ENCODE peak calls at places on chromosome X, in seven cellular contexts. One of them, this sample, is unnamed.

GRCh38 chrX:2732076-2732475 is 19.8 kb upstream of the XG start:
- DNase-seq in ovary: no peak
- DNase-seq in body of pancreas: no peak
- DNase-seq in fibroblast of lung: no peak
- DNase-seq in psoas muscle: no peak
- DNase-seq in CD4-positive, CD25-positive, alpha-beta regulatory T cell: no peak
- DNase-seq in OCI-LY7: no peak
- DNase-seq in this sample: no peak

GRCh38 chrX:70062961-70063550 is 799 bp downstream of the OTUD6A start:
- DNase-seq in psoas muscle: no peak
- DNase-seq in body of pancreas: no peak
- DNase-seq in CD4-positive, CD25-positive, alpha-beta regulatory T cell: no peak
- DNase-seq in OCI-LY7: no peak
- DNase-seq in ovary: no peak
- DNase-seq in fibroblast of lung: no peak
- DNase-seq in this sample: no peak

GRCh38 chrX:39406799-39407198 is 605.5 kb downstream of the MID1IP1 start:
- DNase-seq in ovary: no peak
- DNase-seq in fibroblast of lung: no peak
- DNase-seq in CD4-positive, CD25-positive, alpha-beta regulatory T cell: no peak
- DNase-seq in OCI-LY7: no peak
- DNase-seq in psoas muscle: no peak
- DNase-seq in body of pancreas: no peak
- DNase-seq in this sample: no peak

GRCh38 chrX:34918856-34919255 is 23.7 kb upstream of the FAM47B start:
- DNase-seq in body of pancreas: peak; percentile 4
- DNase-seq in psoas muscle: no peak
- DNase-seq in OCI-LY7: no peak
- DNase-seq in CD4-positive, CD25-positive, alpha-beta regulatory T cell: no peak
- DNase-seq in fibroblast of lung: peak; percentile 69
- DNase-seq in ovary: no peak
- DNase-seq in this sample: peak; percentile 53

GRCh38 chrX:33106737-33107136 is 104.6 kb downstream of the DMD start:
- DNase-seq in fibroblast of lung: no peak
- DNase-seq in CD4-positive, CD25-positive, alpha-beta regulatory T cell: no peak
- DNase-seq in psoas muscle: no peak
- DNase-seq in ovary: no peak
- DNase-seq in body of pancreas: no peak
- DNase-seq in OCI-LY7: peak; percentile 22
- DNase-seq in this sample: no peak

GRCh38 chrX:119899125-119899524 is 3.4 kb downstream of the AKAP14 start:
- DNase-seq in OCI-LY7: no peak
- DNase-seq in fibroblast of lung: no peak
- DNase-seq in CD4-positive, CD25-positive, alpha-beta regulatory T cell: no peak
- DNase-seq in ovary: no peak
- DNase-seq in psoas muscle: no peak
- DNase-seq in body of pancreas: peak; percentile 3
- DNase-seq in this sample: no peak

GRCh38 chrX:41822917-41823316 is 98.9 kb downstream of the GPR82 start:
- DNase-seq in CD4-positive, CD25-positive, alpha-beta regulatory T cell: no peak
- DNase-seq in body of pancreas: no peak
- DNase-seq in ovary: no peak
- DNase-seq in OCI-LY7: no peak
- DNase-seq in psoas muscle: no peak
- DNase-seq in fibroblast of lung: no peak
- DNase-seq in this sample: peak; percentile 47

GRCh38 chrX:109448539-109448938 is 33.3 kb downstream of the GUCY2F start:
- DNase-seq in body of pancreas: no peak
- DNase-seq in OCI-LY7: no peak
- DNase-seq in fibroblast of lung: no peak
- DNase-seq in ovary: no peak
- DNase-seq in psoas muscle: no peak
- DNase-seq in CD4-positive, CD25-positive, alpha-beta regulatory T cell: no peak
- DNase-seq in this sample: no peak

GRCh38 chrX:71650333-71650969 is 16.9 kb upstream of the LOC101059915 start:
- DNase-seq in psoas muscle: no peak
- DNase-seq in fibroblast of lung: no peak
- DNase-seq in CD4-positive, CD25-positive, alpha-beta regulatory T cell: peak; percentile 26
- DNase-seq in body of pancreas: no peak
- DNase-seq in ovary: no peak
- DNase-seq in OCI-LY7: peak; percentile 62
- DNase-seq in this sample: no peak

GRCh38 chrX:129769467-129770154 is 10.1 kb upstream of the SASH3 start:
- DNase-seq in body of pancreas: peak; percentile 23
- DNase-seq in OCI-LY7: peak; percentile 96
- DNase-seq in psoas muscle: peak; percentile 46
- DNase-seq in CD4-positive, CD25-positive, alpha-beta regulatory T cell: peak; percentile 83
- DNase-seq in fibroblast of lung: no peak
- DNase-seq in ovary: no peak
- DNase-seq in this sample: no peak

GRCh38 chrX:139844163-139844562 is 88.7 kb downstream of the ATP11C start:
- DNase-seq in CD4-positive, CD25-positive, alpha-beta regulatory T cell: no peak
- DNase-seq in fibroblast of lung: no peak
- DNase-seq in ovary: no peak
- DNase-seq in psoas muscle: no peak
- DNase-seq in body of pancreas: no peak
- DNase-seq in OCI-LY7: peak; percentile 3
- DNase-seq in this sample: no peak

GRCh38 chrX:128807367-128807766 is 715.9 kb downstream of the SMARCA1 start:
- DNase-seq in OCI-LY7: peak; percentile 40
- DNase-seq in psoas muscle: no peak
- DNase-seq in CD4-positive, CD25-positive, alpha-beta regulatory T cell: peak; percentile 10
- DNase-seq in body of pancreas: peak; percentile 66
- DNase-seq in ovary: no peak
- DNase-seq in fibroblast of lung: no peak
- DNase-seq in this sample: no peak

GRCh38 chrX:119237526-119238035 is 1.5 kb downstream of the PGRMC1 start:
- DNase-seq in ovary: no peak
- DNase-seq in psoas muscle: no peak
- DNase-seq in OCI-LY7: no peak
- DNase-seq in fibroblast of lung: peak; percentile 1
- DNase-seq in CD4-positive, CD25-positive, alpha-beta regulatory T cell: no peak
- DNase-seq in body of pancreas: no peak
- DNase-seq in this sample: no peak

GRCh38 chrX:69388526-69388925 is 115.6 kb upstream of the NALF2 start:
- DNase-seq in CD4-positive, CD25-positive, alpha-beta regulatory T cell: no peak
- DNase-seq in fibroblast of lung: no peak
- DNase-seq in body of pancreas: peak; percentile 2
- DNase-seq in OCI-LY7: no peak
- DNase-seq in ovary: no peak
- DNase-seq in psoas muscle: peak; percentile 44
- DNase-seq in this sample: no peak

GRCh38 chrX:54721424-54721823 is 76.6 kb downstream of the ITIH6 start:
- DNase-seq in fibroblast of lung: no peak
- DNase-seq in ovary: no peak
- DNase-seq in CD4-positive, CD25-positive, alpha-beta regulatory T cell: no peak
- DNase-seq in body of pancreas: no peak
- DNase-seq in OCI-LY7: no peak
- DNase-seq in psoas muscle: no peak
- DNase-seq in this sample: no peak

GRCh38 chrX:38006283-38006682 is at the start of gene SYTL5:
- DNase-seq in OCI-LY7: no peak
- DNase-seq in ovary: no peak
- DNase-seq in fibroblast of lung: no peak
- DNase-seq in body of pancreas: peak; percentile 9
- DNase-seq in CD4-positive, CD25-positive, alpha-beta regulatory T cell: no peak
- DNase-seq in psoas muscle: no peak
- DNase-seq in this sample: peak; percentile 53

GRCh38 chrX:11667286-11667685 is 1.6 kb upstream of the ARHGAP6 start:
- DNase-seq in fibroblast of lung: no peak
- DNase-seq in OCI-LY7: no peak
- DNase-seq in body of pancreas: no peak
- DNase-seq in ovary: no peak
- DNase-seq in CD4-positive, CD25-positive, alpha-beta regulatory T cell: no peak
- DNase-seq in psoas muscle: no peak
- DNase-seq in this sample: no peak

GRCh38 chrX:41468647-41469323 is 21.6 kb downstream of the NYX start:
- DNase-seq in body of pancreas: no peak
- DNase-seq in ovary: no peak
- DNase-seq in CD4-positive, CD25-positive, alpha-beta regulatory T cell: no peak
- DNase-seq in psoas muscle: peak; percentile 63
- DNase-seq in fibroblast of lung: peak; percentile 87
- DNase-seq in OCI-LY7: no peak
- DNase-seq in this sample: no peak

GRCh38 chrX:103919336-103919682 is 43.1 kb upstream of the TMSB15B start:
- DNase-seq in ovary: no peak
- DNase-seq in fibroblast of lung: peak; percentile 42
- DNase-seq in body of pancreas: peak; percentile 2
- DNase-seq in CD4-positive, CD25-positive, alpha-beta regulatory T cell: no peak
- DNase-seq in OCI-LY7: peak; percentile 73
- DNase-seq in psoas muscle: no peak
- DNase-seq in this sample: no peak

GRCh38 chrX:65196758-65197371 is 220.6 kb upstream of the ZC4H2 start:
- DNase-seq in OCI-LY7: peak; percentile 64
- DNase-seq in psoas muscle: no peak
- DNase-seq in fibroblast of lung: no peak
- DNase-seq in ovary: no peak
- DNase-seq in CD4-positive, CD25-positive, alpha-beta regulatory T cell: no peak
- DNase-seq in body of pancreas: peak; percentile 36
- DNase-seq in this sample: peak; percentile 84

GRCh38 chrX:23980063-23980462 is 46.9 kb downstream of the KLHL15 start:
- DNase-seq in body of pancreas: no peak
- DNase-seq in OCI-LY7: no peak
- DNase-seq in psoas muscle: no peak
- DNase-seq in CD4-positive, CD25-positive, alpha-beta regulatory T cell: no peak
- DNase-seq in ovary: no peak
- DNase-seq in fibroblast of lung: no peak
- DNase-seq in this sample: peak; percentile 28

GRCh38 chrX:148380614-148381561 is 119.5 kb upstream of the AFF2 start:
- DNase-seq in OCI-LY7: peak; percentile 65
- DNase-seq in ovary: no peak
- DNase-seq in body of pancreas: peak; percentile 3
- DNase-seq in psoas muscle: no peak
- DNase-seq in CD4-positive, CD25-positive, alpha-beta regulatory T cell: peak; percentile 30
- DNase-seq in fibroblast of lung: no peak
- DNase-seq in this sample: no peak

DNA sequence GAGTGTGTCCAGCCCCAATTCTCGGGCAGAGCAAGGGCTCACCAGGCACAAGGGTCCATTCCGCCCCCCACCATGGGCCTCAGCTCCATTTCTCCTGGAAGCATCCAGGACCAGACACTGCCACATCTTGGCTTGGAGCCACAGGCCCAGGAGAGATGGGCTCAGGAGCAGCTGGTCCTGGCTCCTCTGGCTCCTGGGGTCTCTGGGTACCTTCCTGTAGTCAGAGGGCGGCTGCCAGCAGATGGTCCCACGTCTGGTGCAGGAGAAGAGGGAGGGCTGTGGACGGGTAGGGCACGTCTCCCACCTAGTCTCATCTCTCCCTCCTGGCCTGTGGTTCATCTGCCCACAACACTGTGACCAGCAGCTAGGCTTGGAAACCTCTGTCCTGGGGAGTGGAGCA is 8.0 kb downstream of the ATP2B3 start:
- DNase-seq in psoas muscle: no peak
- DNase-seq in body of pancreas: no peak
- DNase-seq in OCI-LY7: no peak
- DNase-seq in CD4-positive, CD25-positive, alpha-beta regulatory T cell: no peak
- DNase-seq in ovary: no peak
- DNase-seq in fibroblast of lung: no peak
- DNase-seq in this sample: no peak
- H3K9me3 ChIP-seq in psoas muscle: no peaks in the 10 kb centered on the region
- H3K9me3 ChIP-seq in body of pancreas: no peaks in the 10 kb centered on the region
- H3K9me3 ChIP-seq in OCI-LY7: no peaks in the 10 kb centered on the region
- H3K9me3 ChIP-seq in CD4-positive, CD25-positive, alpha-beta regulatory T cell: no peaks in the 10 kb centered on the region
- H3K9me3 ChIP-seq in ovary: no peaks in the 10 kb centered on the region
- H3K9me3 ChIP-seq in fibroblast of lung: no peaks in the 10 kb centered on the region
- H3K9me3 ChIP-seq in this sample: no peaks in the 10 kb centered on the region

DNA sequence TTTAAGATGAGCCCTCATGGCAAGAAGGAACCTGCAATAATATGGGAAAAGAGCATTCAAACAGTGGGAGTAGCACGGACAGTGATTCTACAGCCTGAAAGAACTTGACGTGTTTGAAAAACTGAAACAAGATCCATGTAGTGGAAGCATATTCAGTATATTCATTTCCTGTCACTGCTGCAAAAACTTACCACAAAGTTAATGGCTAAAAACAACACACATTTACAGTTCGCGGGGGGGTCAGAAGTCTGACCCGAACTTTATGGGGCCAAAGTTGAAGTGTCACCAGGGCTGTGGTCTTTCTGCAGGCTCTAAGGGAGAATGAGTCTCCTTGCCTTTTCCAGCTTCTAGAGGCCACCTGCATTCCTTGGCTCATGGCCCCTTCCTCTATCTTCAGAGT is 52.6 kb upstream of the ARX start:
- DNase-seq in psoas muscle: no peak
- DNase-seq in CD4-positive, CD25-positive, alpha-beta regulatory T cell: no peak
- DNase-seq in body of pancreas: no peak
- DNase-seq in fibroblast of lung: no peak
- DNase-seq in OCI-LY7: no peak
- DNase-seq in ovary: no peak
- DNase-seq in this sample: no peak
- H3K4me3 ChIP-seq in psoas muscle: no peak overlapping the region
- H3K4me3 ChIP-seq in CD4-positive, CD25-positive, alpha-beta regulatory T cell: peak overlapping the region; percentile 64
- H3K4me3 ChIP-seq in body of pancreas: no peak overlapping the region
- H3K4me3 ChIP-seq in fibroblast of lung: no peak overlapping the region
- H3K4me3 ChIP-seq in OCI-LY7: no peak overlapping the region
- H3K4me3 ChIP-seq in ovary: no peak overlapping the region
- H3K4me3 ChIP-seq in this sample: no peak overlapping the region

DNA sequence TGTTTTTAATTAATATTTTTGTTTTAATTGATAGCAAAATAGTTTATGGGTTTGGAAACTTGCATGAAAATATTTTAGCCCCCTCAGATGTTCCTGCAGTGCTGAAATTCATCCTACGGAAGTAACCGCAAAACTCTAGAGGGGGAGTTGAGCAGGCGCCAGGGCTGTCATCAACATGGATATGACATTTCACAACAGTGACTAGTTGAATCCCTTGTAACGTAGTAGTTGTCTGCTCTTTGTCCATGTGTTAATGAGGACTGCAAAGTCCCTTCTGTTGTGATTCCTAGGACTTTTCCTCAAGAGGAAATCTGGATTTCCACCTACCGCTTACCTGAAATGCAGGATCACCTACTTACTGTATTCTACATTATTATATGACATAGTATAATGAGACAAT is 40.4 kb downstream of the MAP7D3 start:
- DNase-seq in OCI-LY7: no peak
- DNase-seq in CD4-positive, CD25-positive, alpha-beta regulatory T cell: no peak
- DNase-seq in body of pancreas: no peak
- DNase-seq in fibroblast of lung: no peak
- DNase-seq in psoas muscle: peak; percentile 81
- DNase-seq in ovary: no peak
- DNase-seq in this sample: no peak
- H3K9me3 ChIP-seq in OCI-LY7: no peaks in the 10 kb centered on the region
- H3K9me3 ChIP-seq in CD4-positive, CD25-positive, alpha-beta regulatory T cell: no peaks in the 10 kb centered on the region
- H3K9me3 ChIP-seq in body of pancreas: no peaks in the 10 kb centered on the region
- H3K9me3 ChIP-seq in fibroblast of lung: no peaks in the 10 kb centered on the region
- H3K9me3 ChIP-seq in psoas muscle: no peaks in the 10 kb centered on the region
- H3K9me3 ChIP-seq in ovary: no peaks in the 10 kb centered on the region
- H3K9me3 ChIP-seq in this sample: no peaks in the 10 kb centered on the region

GRCh38 chrX:107118322-107119147 is at the start of gene RBM41:
- DNase-seq in psoas muscle: peak; percentile 77
- DNase-seq in body of pancreas: peak; percentile 83
- DNase-seq in ovary: peak; percentile 73
- DNase-seq in fibroblast of lung: peak; percentile 85
- DNase-seq in CD4-positive, CD25-positive, alpha-beta regulatory T cell: peak; percentile 78
- DNase-seq in OCI-LY7: peak; percentile 84
- DNase-seq in this sample: peak; percentile 80

GRCh38 chrX:107117993-107118321 is 665 bp downstream of the RBM41 start:
- DNase-seq in fibroblast of lung: peak; percentile 15
- DNase-seq in OCI-LY7: peak; percentile 18
- DNase-seq in ovary: no peak
- DNase-seq in body of pancreas: no peak
- DNase-seq in psoas muscle: no peak
- DNase-seq in CD4-positive, CD25-positive, alpha-beta regulatory T cell: no peak
- DNase-seq in this sample: no peak

GRCh38 chrX:107123750-107124149 is 5.1 kb upstream of the RBM41 start:
- DNase-seq in ovary: no peak
- DNase-seq in OCI-LY7: no peak
- DNase-seq in fibroblast of lung: no peak
- DNase-seq in CD4-positive, CD25-positive, alpha-beta regulatory T cell: no peak
- DNase-seq in body of pancreas: no peak
- DNase-seq in psoas muscle: no peak
- DNase-seq in this sample: no peak

GRCh38 chrX:107119281-107119680 is 659 bp upstream of the RBM41 start:
- DNase-seq in body of pancreas: no peak
- DNase-seq in psoas muscle: no peak
- DNase-seq in fibroblast of lung: no peak
- DNase-seq in ovary: no peak
- DNase-seq in OCI-LY7: no peak
- DNase-seq in CD4-positive, CD25-positive, alpha-beta regulatory T cell: no peak
- DNase-seq in this sample: no peak
- H3K4me3 ChIP-seq in body of pancreas: no peak overlapping the region
- H3K4me3 ChIP-seq in psoas muscle: peak overlapping the region; percentile 76
- H3K4me3 ChIP-seq in fibroblast of lung: peak overlapping the region; percentile 81
- H3K4me3 ChIP-seq in ovary: no peak overlapping the region
- H3K4me3 ChIP-seq in OCI-LY7: peak overlapping the region; percentile 88
- H3K4me3 ChIP-seq in CD4-positive, CD25-positive, alpha-beta regulatory T cell: peak overlapping the region; percentile 84
- H3K4me3 ChIP-seq in this sample: peak overlapping the region; percentile 64

This sample was measured in Caco-2.